ENCODE peak calls at places on chromosomes 12 and 14, in four cellular contexts. J is H1, N is K562, Q is GM12878. H is an unnamed sample.
A peak's percentile ranks its signal among the peaks of the same experiment; 100 is the strongest.

GRCh38 chr14:96583605-96584041 is 81.4 kb downstream of the PAPOLA start:
- DNase-seq in J (no peak), N (no peak), Q (no peak), H (no peak)

GRCh38 chr12:3304436-3305135 is 186.4 kb upstream of the PRMT8 start:
- DNase-seq in Q (no peak), J (no peak), N (no peak), H (peak; percentile 80)

GRCh38 chr14:100593751-100594624 is 6.8 kb upstream of the BEGAIN start:
- DNase-seq in N (no peak), Q (no peak), J (no peak), H (no peak)

GRCh38 chr12:40692617-40693502 is 621 bp downstream of the CNTN1 start:
- DNase-seq in J (no peak), Q (no peak), N (no peak), H (no peak)

GRCh38 chr14:61744239-61744638 is 18.0 kb upstream of the SNAPC1 start:
- DNase-seq in Q (no peak), J (no peak), N (no peak), H (no peak)

GRCh38 chr12:23891115-23891514 is 58.4 kb downstream of the SOX5 start:
- DNase-seq in J (no peak), N (no peak), Q (no peak), H (no peak)

GRCh38 chr14:54725998-54726397 is 159.1 kb downstream of the SAMD4A start:
- DNase-seq in J (no peak), N (no peak), Q (no peak), H (no peak)

GRCh38 chr12:123991402-123991951 is 18.5 kb downstream of the ZNF664 start:
- DNase-seq in J (no peak), N (no peak), Q (no peak), H (no peak)

GRCh38 chr12:57033428-57033827 is 16.5 kb downstream of the MYO1A start:
- DNase-seq in Q (no peak), J (no peak), N (no peak), H (no peak)

GRCh38 chr12:122067966-122068365 is 10.6 kb upstream of the MLXIP start:
- DNase-seq in N (no peak), Q (peak; percentile 56), J (no peak), H (no peak)

DNA sequence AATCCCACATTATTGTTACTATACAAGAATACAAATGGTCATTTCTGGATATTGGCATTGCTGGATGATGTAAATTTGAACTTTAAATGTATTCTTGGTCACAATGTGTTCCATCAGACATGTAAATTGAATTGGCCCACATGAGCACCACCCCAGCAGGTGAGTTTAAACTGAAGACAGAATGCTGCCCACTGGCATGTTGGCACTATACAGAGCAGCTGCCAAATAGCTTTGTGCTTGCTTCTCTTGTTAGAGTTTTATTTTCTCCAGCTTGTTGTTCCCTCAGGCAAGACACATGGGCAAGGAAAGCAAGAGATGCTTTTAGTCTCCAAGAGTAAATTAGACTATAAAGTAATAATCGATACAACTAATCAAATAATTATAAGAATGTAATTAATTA is 98.5 kb downstream of the C12orf50 start:
- DNase-seq in Q (no peak), N (no peak), J (no peak), H (no peak)
- TF ChIP-seq YY1 in Q (no peak), N (no peak), J (no peak), H (no peak)

DNA sequence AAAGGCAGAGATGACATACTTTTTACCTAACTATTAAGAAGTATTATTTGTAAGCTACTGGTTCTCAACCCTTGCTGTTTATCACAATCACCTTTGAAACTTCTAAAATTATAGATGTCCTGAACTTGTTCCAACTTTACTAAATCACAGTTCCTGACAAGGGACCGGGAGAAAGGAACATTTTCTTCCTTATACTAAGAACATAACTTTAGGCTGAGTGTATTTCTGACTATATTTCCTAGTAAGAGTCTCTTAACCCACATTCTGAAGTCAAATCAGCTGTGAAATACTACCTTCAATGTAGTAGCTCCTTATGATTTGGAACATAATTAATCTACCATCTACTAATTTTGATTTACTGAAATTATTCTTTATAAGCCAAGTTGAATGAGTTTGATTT is 80.2 kb downstream of the BAZ1A start:
- DNase-seq in J (no peak), Q (no peak), N (no peak), H (no peak)
- TF ChIP-seq RFX5 in J (no peak), Q (no peak), N (no peak), H (no peak)

DNA sequence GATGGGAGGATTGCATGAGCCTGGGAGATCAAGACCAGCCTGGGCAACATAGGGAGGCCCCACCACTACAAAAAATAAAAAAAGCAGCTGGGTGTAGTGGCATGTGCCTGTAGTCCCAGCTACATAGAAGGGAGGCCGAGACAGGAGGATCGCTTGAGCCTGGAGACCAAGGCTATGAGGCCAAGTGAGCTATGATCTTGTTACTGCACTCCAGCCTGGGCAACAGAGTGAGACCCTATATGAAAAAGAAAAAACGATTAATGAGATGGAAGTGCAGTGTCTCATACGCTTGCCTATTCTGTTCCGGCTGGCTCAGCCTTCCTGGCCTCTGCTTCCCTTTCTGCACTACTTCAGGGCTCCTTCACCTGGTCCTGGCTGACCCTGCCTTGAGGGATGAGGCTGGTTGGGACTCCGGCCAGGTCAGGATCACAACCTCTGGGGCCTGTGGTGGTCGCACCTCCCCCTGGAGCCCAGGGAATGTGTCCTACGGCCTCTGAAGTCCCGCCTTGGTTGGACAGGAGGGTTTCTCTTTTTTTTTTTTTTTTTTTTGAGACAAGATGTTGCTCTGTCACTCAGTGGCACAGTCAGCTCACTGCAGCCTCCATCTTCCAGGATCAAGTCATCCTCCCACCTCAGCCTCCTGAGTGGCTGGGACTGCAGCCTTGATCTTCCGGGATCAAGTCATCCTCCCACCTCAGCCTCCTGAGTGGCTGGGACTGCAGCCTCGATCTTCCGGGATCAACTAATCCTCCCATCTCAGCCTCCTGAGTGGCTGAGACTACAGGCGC is 10.7 kb downstream of the TEDC1 start:
- DNase-seq in N (no peak), J (no peak), Q (no peak), H (no peak)
- TF ChIP-seq CEBPB in N (no peak), J (no peak), Q (no peak), H (no peak)

GRCh38 chr14:104980601-104981531 is 2.7 kb upstream of the AHNAK2 start:
- DNase-seq in Q (no peak), J (no peak), N (no peak), H (no peak)
- TF ChIP-seq YY1 in Q (no peak), J (no peak), N (no peak), H (no peak)

DNA sequence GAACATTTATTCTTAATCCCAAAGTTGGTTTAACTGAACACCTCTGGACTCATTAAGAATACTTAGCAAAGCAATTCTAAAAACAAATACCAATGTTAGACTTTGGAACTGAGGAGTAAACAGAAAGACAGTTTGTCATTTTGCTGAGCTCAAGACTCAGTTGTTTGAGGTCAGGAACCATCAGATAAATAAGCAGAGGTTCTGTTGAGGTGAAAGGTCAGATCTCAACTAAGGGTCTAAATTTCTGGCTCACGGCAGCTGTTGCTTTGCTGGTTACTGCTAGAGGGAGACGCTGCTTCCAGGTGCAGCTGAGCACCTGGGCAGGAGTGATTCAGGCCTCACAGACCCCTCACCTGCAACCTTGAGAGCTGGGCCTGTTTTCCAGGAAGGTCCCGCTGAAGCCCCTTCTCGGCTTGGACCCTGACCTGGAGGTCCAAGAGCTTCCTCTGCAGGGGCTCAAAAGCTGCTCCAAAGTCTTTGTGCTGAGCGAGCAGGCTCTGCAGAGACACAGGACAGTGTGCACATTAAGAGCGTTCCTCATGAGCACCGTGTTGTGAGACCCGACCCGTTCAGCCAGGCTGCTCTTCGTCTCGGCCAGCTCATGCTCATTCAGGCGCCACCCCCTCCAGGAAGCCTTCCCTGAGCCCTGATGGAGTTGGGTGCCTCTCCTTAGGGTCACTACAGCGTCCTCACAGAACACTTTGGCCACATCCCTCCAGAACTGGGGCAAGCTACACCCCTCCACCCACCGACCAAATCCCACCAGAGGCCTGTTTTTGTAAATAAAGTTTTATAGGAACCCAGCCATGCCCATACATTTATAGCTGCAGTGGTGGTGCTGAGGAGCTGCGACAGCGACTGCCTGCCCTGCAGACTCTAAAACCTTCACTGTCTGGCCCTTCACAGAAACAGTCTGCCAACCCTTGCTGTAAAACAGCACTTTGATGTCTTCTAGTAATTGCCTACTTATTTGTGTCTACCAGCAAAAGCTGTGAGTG is 72.0 kb downstream of the SYNE3 start:
- DNase-seq in N (no peak), J (no peak), Q (no peak), H (peak; percentile 81)
- TF ChIP-seq RFX5 in N (no peak), J (no peak), Q (no peak), H (no peak)

GRCh38 chr12:69099201-69099837 is 140.1 kb upstream of the CPSF6 start:
- DNase-seq in Q (no peak), N (no peak), J (no peak), H (no peak)

GRCh38 chr12:69095765-69096477 is 143.4 kb upstream of the CPSF6 start:
- DNase-seq in J (no peak), N (no peak), Q (no peak), H (no peak)

GRCh38 chr12:69094606-69095216 is 144.7 kb upstream of the CPSF6 start:
- DNase-seq in N (no peak), Q (no peak), J (no peak), H (no peak)

GRCh38 chr12:69096669-69097364 is 142.6 kb upstream of the CPSF6 start:
- DNase-seq in Q (no peak), N (no peak), J (no peak), H (no peak)

DNA sequence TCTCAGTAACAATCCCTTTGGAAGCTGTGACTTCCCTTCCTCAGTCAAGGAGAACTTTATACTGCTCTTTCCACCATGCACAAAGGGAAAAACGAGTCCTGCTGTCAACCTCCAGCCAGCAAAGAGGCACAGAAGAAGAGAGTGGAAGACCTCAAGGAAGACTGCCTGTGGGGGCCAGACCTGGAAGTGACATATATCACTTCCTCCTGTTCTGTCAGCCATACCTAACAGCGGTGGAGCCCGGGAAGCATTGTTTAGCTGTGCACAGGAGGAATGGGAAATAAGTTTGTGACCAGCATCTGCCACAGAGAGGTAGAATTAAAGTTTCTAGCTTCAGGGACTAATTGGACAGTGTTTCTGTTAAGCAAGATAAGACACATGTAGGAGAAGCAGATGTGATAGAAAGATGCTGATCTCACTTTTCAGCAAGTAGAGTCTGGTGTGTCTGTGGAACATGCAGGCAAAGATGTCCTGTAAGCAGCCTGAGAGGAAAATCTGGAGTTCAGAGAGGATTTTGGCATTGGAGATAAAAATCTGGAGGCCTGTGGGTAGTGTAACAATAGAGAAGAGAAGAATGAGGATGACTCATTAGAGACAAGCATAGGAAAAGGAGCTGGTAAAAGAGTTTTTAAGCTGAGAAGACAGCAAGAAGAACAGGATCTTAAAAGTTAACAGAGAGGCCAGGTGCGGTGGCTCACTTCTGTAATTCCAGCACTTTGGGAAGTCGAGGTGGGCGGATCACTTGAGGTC is 141.6 kb upstream of the CPSF6 start:
- DNase-seq in Q (no peak), N (no peak), J (no peak), H (no peak)
- TF ChIP-seq CEBPB in Q (no peak), N (no peak), J (no peak), H (no peak)

GRCh38 chr14:68322970-68323620 is 469.8 kb downstream of the ZFP36L1 start:
- DNase-seq in Q (no peak), N (no peak), J (no peak), H (peak; percentile 30)
- TF ChIP-seq YY1 in Q (no peak), N (no peak), J (no peak), H (no peak)

DNA sequence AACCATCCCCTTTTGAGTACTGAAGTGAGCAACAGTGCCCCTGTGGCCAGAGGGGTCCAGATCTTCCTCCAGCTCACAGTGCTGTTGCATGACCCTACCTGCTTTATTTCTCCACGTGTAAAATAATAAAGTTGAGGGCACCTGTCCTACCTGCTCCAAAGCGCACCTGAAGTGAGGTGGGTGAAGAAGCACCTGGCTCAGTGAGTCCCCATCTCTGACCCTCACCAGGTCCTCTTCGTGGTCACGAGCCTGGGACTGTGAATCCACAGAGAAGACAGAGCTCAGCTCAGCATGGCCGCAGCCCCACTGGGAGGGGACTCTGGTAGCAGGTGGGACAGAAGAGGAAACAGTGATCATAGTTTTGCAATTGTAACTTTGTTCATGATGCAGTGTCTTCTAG is 976.7 kb upstream of the TMEM132C start:
- DNase-seq in Q (no peak), N (no peak), J (no peak), H (no peak)
- TF ChIP-seq RFX5 in Q (no peak), N (no peak), J (no peak), H (no peak)

GRCh38 chr12:114735011-114735410 is 51.0 kb upstream of the TBX3 start:
- DNase-seq in N (no peak), J (no peak), Q (no peak), H (no peak)
- TF ChIP-seq CEBPB in N (no peak), J (no peak), Q (no peak), H (no peak)

H was measured in HepG2.